ENCODE peak calls at places on chromosomes 13 and 19, in six cellular contexts. One of them, this sample, is unnamed.

GRCh38 chr13:97020689-97021240 is 26.5 kb upstream of the OXGR1 start:
- DNase-seq in left ventricle myocardium inferior: no peak
- DNase-seq in neural progenitor cell: no peak
- DNase-seq in dorsolateral prefrontal cortex: no peak
- DNase-seq in lower leg skin: no peak
- DNase-seq in GM12865: no peak
- DNase-seq in this sample: no peak

GRCh38 chr19:38839816-38840582 is 8.4 kb upstream of the ECH1 start:
- DNase-seq in left ventricle myocardium inferior: no peak
- DNase-seq in neural progenitor cell: no peak
- DNase-seq in dorsolateral prefrontal cortex: no peak
- DNase-seq in lower leg skin: no peak
- DNase-seq in GM12865: no peak
- DNase-seq in this sample: no peak

GRCh38 chr13:63409791-63410351 is 1994.2 kb upstream of the PCDH20 start:
- DNase-seq in left ventricle myocardium inferior: no peak
- DNase-seq in neural progenitor cell: no peak
- DNase-seq in dorsolateral prefrontal cortex: no peak
- DNase-seq in lower leg skin: no peak
- DNase-seq in GM12865: no peak
- DNase-seq in this sample: no peak

GRCh38 chr19:52527954-52528326 is 472 bp downstream of the ZNF808 start:
- DNase-seq in left ventricle myocardium inferior: no peak
- DNase-seq in neural progenitor cell: peak; percentile 47
- DNase-seq in dorsolateral prefrontal cortex: no peak
- DNase-seq in lower leg skin: no peak
- DNase-seq in GM12865: peak; percentile 2
- DNase-seq in this sample: no peak

GRCh38 chr13:59746291-59746962 is 417.3 kb downstream of the DIAPH3 start:
- DNase-seq in left ventricle myocardium inferior: no peak
- DNase-seq in neural progenitor cell: no peak
- DNase-seq in dorsolateral prefrontal cortex: no peak
- DNase-seq in lower leg skin: no peak
- DNase-seq in GM12865: peak; percentile 19
- DNase-seq in this sample: no peak

GRCh38 chr19:29528946-29529645 is 3.3 kb downstream of the VSTM2B start:
- DNase-seq in left ventricle myocardium inferior: no peak
- DNase-seq in neural progenitor cell: peak; percentile 48
- DNase-seq in dorsolateral prefrontal cortex: no peak
- DNase-seq in lower leg skin: no peak
- DNase-seq in GM12865: no peak
- DNase-seq in this sample: no peak

GRCh38 chr13:84237181-84237580 is 354.9 kb upstream of the SLITRK1 start:
- DNase-seq in left ventricle myocardium inferior: no peak
- DNase-seq in neural progenitor cell: peak; percentile 4
- DNase-seq in dorsolateral prefrontal cortex: no peak
- DNase-seq in lower leg skin: no peak
- DNase-seq in GM12865: no peak
- DNase-seq in this sample: no peak

GRCh38 chr13:78102121-78102677 is 183.6 kb upstream of the EDNRB start:
- DNase-seq in left ventricle myocardium inferior: peak; percentile 29
- DNase-seq in neural progenitor cell: no peak
- DNase-seq in dorsolateral prefrontal cortex: no peak
- DNase-seq in lower leg skin: no peak
- DNase-seq in GM12865: peak; percentile 14
- DNase-seq in this sample: no peak

GRCh38 chr19:39270091-39270871 is 2.1 kb downstream of the IFNL2 start:
- DNase-seq in left ventricle myocardium inferior: no peak
- DNase-seq in neural progenitor cell: no peak
- DNase-seq in dorsolateral prefrontal cortex: no peak
- DNase-seq in lower leg skin: no peak
- DNase-seq in GM12865: no peak
- DNase-seq in this sample: no peak

GRCh38 chr19:41606215-41606837 is 20.5 kb downstream of the CEACAM4 start:
- DNase-seq in left ventricle myocardium inferior: no peak
- DNase-seq in neural progenitor cell: no peak
- DNase-seq in dorsolateral prefrontal cortex: no peak
- DNase-seq in lower leg skin: peak; percentile 49
- DNase-seq in GM12865: no peak
- DNase-seq in this sample: no peak

GRCh38 chr13:80755925-80756324 is 415.0 kb upstream of the SPRY2 start:
- DNase-seq in left ventricle myocardium inferior: no peak
- DNase-seq in neural progenitor cell: no peak
- DNase-seq in dorsolateral prefrontal cortex: no peak
- DNase-seq in lower leg skin: no peak
- DNase-seq in GM12865: no peak
- DNase-seq in this sample: no peak

GRCh38 chr13:108419768-108420167 is 150.2 kb downstream of the TNFSF13B start:
- DNase-seq in left ventricle myocardium inferior: no peak
- DNase-seq in neural progenitor cell: no peak
- DNase-seq in dorsolateral prefrontal cortex: no peak
- DNase-seq in lower leg skin: no peak
- DNase-seq in GM12865: no peak
- DNase-seq in this sample: no peak

GRCh38 chr13:101412076-101412475 is 4.2 kb downstream of the NALCN start:
- DNase-seq in left ventricle myocardium inferior: no peak
- DNase-seq in neural progenitor cell: no peak
- DNase-seq in dorsolateral prefrontal cortex: no peak
- DNase-seq in lower leg skin: no peak
- DNase-seq in GM12865: no peak
- DNase-seq in this sample: no peak

GRCh38 chr19:48182434-48182833 is 12.0 kb downstream of the ZSWIM9 start:
- DNase-seq in left ventricle myocardium inferior: no peak
- DNase-seq in neural progenitor cell: no peak
- DNase-seq in dorsolateral prefrontal cortex: no peak
- DNase-seq in lower leg skin: no peak
- DNase-seq in GM12865: no peak
- DNase-seq in this sample: no peak
- TF ChIP-seq CTCF in left ventricle myocardium inferior: no peak
- TF ChIP-seq CTCF in neural progenitor cell: no peak
- TF ChIP-seq CTCF in dorsolateral prefrontal cortex: no peak
- TF ChIP-seq CTCF in lower leg skin: no peak
- TF ChIP-seq CTCF in GM12865: no peak
- TF ChIP-seq CTCF in this sample: peak; percentile 27

GRCh38 chr19:54138777-54139256 is 1.3 kb downstream of the CNOT3 start:
- DNase-seq in left ventricle myocardium inferior: no peak
- DNase-seq in neural progenitor cell: no peak
- DNase-seq in dorsolateral prefrontal cortex: no peak
- DNase-seq in lower leg skin: no peak
- DNase-seq in GM12865: no peak
- DNase-seq in this sample: no peak
- TF ChIP-seq CTCF in left ventricle myocardium inferior: no peak
- TF ChIP-seq CTCF in neural progenitor cell: no peak
- TF ChIP-seq CTCF in dorsolateral prefrontal cortex: no peak
- TF ChIP-seq CTCF in lower leg skin: no peak
- TF ChIP-seq CTCF in GM12865: no peak
- TF ChIP-seq CTCF in this sample: no peak

GRCh38 chr13:81927347-81927746 is 1586.4 kb upstream of the SPRY2 start:
- DNase-seq in left ventricle myocardium inferior: no peak
- DNase-seq in neural progenitor cell: peak; percentile 6
- DNase-seq in dorsolateral prefrontal cortex: no peak
- DNase-seq in lower leg skin: no peak
- DNase-seq in GM12865: no peak
- DNase-seq in this sample: no peak
- TF ChIP-seq CTCF in left ventricle myocardium inferior: no peak
- TF ChIP-seq CTCF in neural progenitor cell: peak; percentile 37
- TF ChIP-seq CTCF in dorsolateral prefrontal cortex: no peak
- TF ChIP-seq CTCF in lower leg skin: no peak
- TF ChIP-seq CTCF in GM12865: no peak
- TF ChIP-seq CTCF in this sample: peak; percentile 22

GRCh38 chr19:14529254-14530004 is at the start of gene TECR:
- DNase-seq in left ventricle myocardium inferior: peak; percentile 100
- DNase-seq in neural progenitor cell: peak; percentile 100
- DNase-seq in dorsolateral prefrontal cortex: peak; percentile 99
- DNase-seq in lower leg skin: peak; percentile 100
- DNase-seq in GM12865: peak; percentile 100
- DNase-seq in this sample: peak; percentile 100

GRCh38 chr19:14533450-14533849 is 4.1 kb downstream of the TECR start:
- DNase-seq in left ventricle myocardium inferior: no peak
- DNase-seq in neural progenitor cell: no peak
- DNase-seq in dorsolateral prefrontal cortex: no peak
- DNase-seq in lower leg skin: no peak
- DNase-seq in GM12865: no peak
- DNase-seq in this sample: no peak

GRCh38 chr19:14528419-14529253 is 758 bp upstream of the TECR start:
- DNase-seq in left ventricle myocardium inferior: no peak
- DNase-seq in neural progenitor cell: no peak
- DNase-seq in dorsolateral prefrontal cortex: no peak
- DNase-seq in lower leg skin: no peak
- DNase-seq in GM12865: no peak
- DNase-seq in this sample: no peak

GRCh38 chr19:14530005-14530348 is 583 bp downstream of the TECR start:
- DNase-seq in left ventricle myocardium inferior: no peak
- DNase-seq in neural progenitor cell: peak; percentile 79
- DNase-seq in dorsolateral prefrontal cortex: no peak
- DNase-seq in lower leg skin: no peak
- DNase-seq in GM12865: peak; percentile 42
- DNase-seq in this sample: peak; percentile 32

DNA sequence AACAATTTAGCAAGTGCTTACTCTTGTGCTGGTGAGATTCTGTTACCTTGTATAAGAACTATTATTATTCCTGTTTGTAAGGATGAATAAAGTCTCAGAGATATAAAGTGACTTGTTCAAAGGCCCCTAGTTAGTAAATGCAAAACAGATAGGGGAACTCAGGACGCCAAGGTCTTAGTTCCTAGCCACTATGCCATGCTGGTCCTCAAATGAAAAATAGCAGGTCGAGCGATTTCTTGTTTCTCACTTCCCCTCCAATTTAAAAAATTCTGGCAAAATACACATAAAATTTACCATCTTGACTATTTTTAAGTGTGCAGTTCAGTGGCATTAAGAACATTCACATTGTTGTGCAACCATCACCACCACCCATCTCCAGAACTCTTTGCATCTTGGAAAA is 1.1 kb downstream of the TECR start:
- DNase-seq in left ventricle myocardium inferior: no peak
- DNase-seq in neural progenitor cell: no peak
- DNase-seq in dorsolateral prefrontal cortex: no peak
- DNase-seq in lower leg skin: no peak
- DNase-seq in GM12865: no peak
- DNase-seq in this sample: peak; percentile 31
- TF ChIP-seq CTCF in left ventricle myocardium inferior: no peak
- TF ChIP-seq CTCF in neural progenitor cell: no peak
- TF ChIP-seq CTCF in dorsolateral prefrontal cortex: no peak
- TF ChIP-seq CTCF in lower leg skin: no peak
- TF ChIP-seq CTCF in GM12865: no peak
- TF ChIP-seq CTCF in this sample: no peak

GRCh38 chr13:74040200-74040599 is 94.0 kb downstream of the KLF12 start:
- DNase-seq in left ventricle myocardium inferior: peak; percentile 46
- DNase-seq in neural progenitor cell: peak; percentile 89
- DNase-seq in dorsolateral prefrontal cortex: no peak
- DNase-seq in lower leg skin: no peak
- DNase-seq in GM12865: peak; percentile 67
- DNase-seq in this sample: peak; percentile 79
- TF ChIP-seq CTCF in left ventricle myocardium inferior: peak; percentile 74
- TF ChIP-seq CTCF in neural progenitor cell: peak; percentile 81
- TF ChIP-seq CTCF in dorsolateral prefrontal cortex: peak; percentile 33
- TF ChIP-seq CTCF in lower leg skin: peak; percentile 18
- TF ChIP-seq CTCF in GM12865: peak; percentile 64
- TF ChIP-seq CTCF in this sample: peak; percentile 92

GRCh38 chr13:85608255-85608829 is 190.9 kb downstream of the SLITRK6 start:
- DNase-seq in left ventricle myocardium inferior: no peak
- DNase-seq in neural progenitor cell: no peak
- DNase-seq in dorsolateral prefrontal cortex: no peak
- DNase-seq in lower leg skin: no peak
- DNase-seq in GM12865: no peak
- DNase-seq in this sample: no peak

GRCh38 chr13:85610024-85610423 is 189.2 kb downstream of the SLITRK6 start:
- DNase-seq in left ventricle myocardium inferior: no peak
- DNase-seq in neural progenitor cell: no peak
- DNase-seq in dorsolateral prefrontal cortex: no peak
- DNase-seq in lower leg skin: no peak
- DNase-seq in GM12865: no peak
- DNase-seq in this sample: no peak
- TF ChIP-seq CTCF in left ventricle myocardium inferior: no peak
- TF ChIP-seq CTCF in neural progenitor cell: no peak
- TF ChIP-seq CTCF in dorsolateral prefrontal cortex: no peak
- TF ChIP-seq CTCF in lower leg skin: no peak
- TF ChIP-seq CTCF in GM12865: no peak
- TF ChIP-seq CTCF in this sample: no peak

DNA sequence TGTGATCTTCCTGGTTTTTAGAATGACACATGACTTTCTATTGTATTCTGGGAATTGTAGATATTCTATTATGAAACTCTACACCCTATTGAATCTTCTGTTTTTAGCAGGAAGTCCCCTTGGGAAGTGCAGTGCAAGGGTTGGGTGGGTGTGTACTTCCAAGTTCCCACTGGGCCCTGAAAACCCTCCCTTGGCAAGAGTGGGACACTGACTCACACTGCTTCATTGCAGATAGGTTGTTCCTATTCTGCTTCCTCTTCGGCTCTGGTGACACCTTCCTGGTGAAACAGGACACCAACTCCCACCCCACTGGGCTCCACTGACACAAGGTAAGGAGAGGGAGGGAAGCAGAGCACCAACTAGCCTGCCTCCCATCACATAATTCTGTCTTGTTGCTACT is 121.8 kb downstream of the KCTD12 start:
- DNase-seq in left ventricle myocardium inferior: peak; percentile 67
- DNase-seq in neural progenitor cell: no peak
- DNase-seq in dorsolateral prefrontal cortex: no peak
- DNase-seq in lower leg skin: peak; percentile 92
- DNase-seq in GM12865: no peak
- DNase-seq in this sample: no peak
- TF ChIP-seq CTCF in left ventricle myocardium inferior: no peak
- TF ChIP-seq CTCF in neural progenitor cell: no peak
- TF ChIP-seq CTCF in dorsolateral prefrontal cortex: no peak
- TF ChIP-seq CTCF in lower leg skin: no peak
- TF ChIP-seq CTCF in GM12865: no peak
- TF ChIP-seq CTCF in this sample: no peak